ENCODE peak calls at places on chromosomes 13 and 19, in seven cellular contexts. C, R, G, Y, U, I and L are unnamed samples.

GRCh38 chr19:1748115-1748702 is 5.1 kb upstream of the ONECUT3 start:
- DNase-seq in Y (no peak), I (no peak), G (peak), U (no peak), C (no peak), R (no peak), L (no peak)

GRCh38 chr13:41017153-41017552 is 2.0 kb downstream of the ELF1 start:
- DNase-seq in C (no peak), G (peak), R (no peak), Y (no peak), U (peak), I (no peak), L (no peak)

GRCh38 chr13:114126789-114127472 is 5.5 kb downstream of the RASA3 start:
- DNase-seq in U (no peak), C (no peak), R (no peak), G (no peak), Y (no peak), I (no peak), L (no peak)

GRCh38 chr13:96229356-96229755 is 139.4 kb downstream of the HS6ST3 start:
- DNase-seq in C (no peak), Y (no peak), R (no peak), I (no peak), G (peak), U (no peak), L (no peak)

GRCh38 chr13:70310720-70311119 is 202.5 kb upstream of the KLHL1 start:
- DNase-seq in U (peak), G (peak), R (no peak), C (no peak), I (no peak), Y (no peak), L (no peak)

GRCh38 chr19:38400361-38400760 is 2.5 kb upstream of the FAM98C start:
- DNase-seq in I (no peak), C (no peak), U (no peak), R (no peak), Y (no peak), G (no peak), L (no peak)

GRCh38 chr19:21314676-21315075 is 14.5 kb downstream of the ZNF708 start:
- DNase-seq in C (no peak), G (no peak), I (no peak), Y (no peak), U (no peak), R (no peak), L (no peak)

GRCh38 chr13:21310220-21310619 is 133.8 kb downstream of the MRPL57 start:
- DNase-seq in R (no peak), G (peak), U (no peak), I (no peak), C (no peak), Y (no peak), L (no peak)

GRCh38 chr19:50268501-50268900 is 60.7 kb downstream of the KCNC3 start:
- DNase-seq in C (no peak), Y (no peak), R (no peak), I (no peak), G (no peak), U (no peak), L (no peak)

GRCh38 chr19:51003316-51003715 is 1.9 kb upstream of the KLK8 start:
- DNase-seq in I (no peak), U (no peak), Y (no peak), C (no peak), G (no peak), R (no peak), L (no peak)

GRCh38 chr19:36113895-36114762 is 546 bp downstream of the POLR2I start:
- DNase-seq in U (no peak), R (peak), Y (no peak), I (peak), G (peak), C (peak), L (peak)

GRCh38 chr13:95926231-95926630 is 127.0 kb downstream of the UGGT2 start:
- DNase-seq in U (no peak), G (no peak), Y (no peak), C (no peak), I (no peak), R (no peak), L (no peak)

GRCh38 chr13:95833713-95834112 is 156.8 kb downstream of the DNAJC3 start:
- DNase-seq in G (peak), R (no peak), I (no peak), U (no peak), C (no peak), Y (no peak), L (no peak)

GRCh38 chr13:114064516-114065140 is 67.8 kb downstream of the RASA3 start:
- DNase-seq in I (no peak), C (no peak), R (peak), U (peak), Y (no peak), G (peak), L (no peak)

GRCh38 chr13:110985570-110985969 is 70.7 kb upstream of the ANKRD10 start:
- DNase-seq in R (no peak), U (no peak), Y (no peak), C (no peak), G (no peak), I (no peak), L (no peak)